ENCODE peak calls at places on chromosomes 3 and 15, in ten cellular contexts. T is transverse colon, H is A549, Y is endodermal cell, Q is GM10248, L is HCT116, G is fibroblast of pulmonary artery, Z is endothelial cell, S is cardiac fibroblast, R is AG04450. V is an unnamed sample.

GRCh38 chr15:84725001-84725491 is 9.1 kb upstream of the SEC11A start:
- DNase-seq in H (no peak), Z (no peak), G (peak; percentile 53), Y (no peak), L (no peak), T (no peak), S (peak; percentile 52), Q (peak; percentile 25), R (no peak), V (no peak)

GRCh38 chr3:168047190-168047795 is 48.4 kb downstream of the GOLIM4 start:
- DNase-seq in Y (no peak), Z (peak; percentile 12), G (peak; percentile 90), H (peak; percentile 74), Q (peak; percentile 57), T (no peak), R (peak; percentile 55), L (peak; percentile 79), S (peak; percentile 91), V (peak; percentile 52)

GRCh38 chr3:194251007-194251406 is 100.1 kb downstream of the CPN2 start:
- DNase-seq in T (no peak), R (no peak), Y (no peak), Z (no peak), L (no peak), H (no peak), S (no peak), G (no peak), Q (no peak), V (no peak)

GRCh38 chr3:13870902-13871301 is 9.0 kb downstream of the WNT7A start:
- DNase-seq in G (no peak), H (no peak), T (no peak), Z (no peak), R (no peak), S (no peak), Y (no peak), L (no peak), Q (no peak), V (no peak)

GRCh38 chr3:72289708-72290104 is 504.8 kb upstream of the PROK2 start:
- DNase-seq in Z (no peak), R (no peak), T (no peak), S (no peak), H (no peak), Q (no peak), L (no peak), G (no peak), Y (no peak), V (no peak)

GRCh38 chr3:51045006-51045405 is 340.1 kb upstream of the MANF start:
- DNase-seq in S (no peak), Q (no peak), R (no peak), T (no peak), L (no peak), Z (no peak), G (no peak), H (no peak), Y (no peak), V (no peak)

GRCh38 chr3:66762888-66763287 is 235.2 kb upstream of the KBTBD8 start:
- DNase-seq in R (no peak), H (no peak), S (no peak), L (no peak), T (no peak), G (peak; percentile 5), Y (no peak), Z (no peak), Q (no peak), V (no peak)

GRCh38 chr3:149501524-149501923 is 27.0 kb downstream of the TM4SF4 start:
- DNase-seq in T (no peak), H (no peak), G (peak; percentile 62), Q (no peak), Y (no peak), Z (no peak), R (peak; percentile 46), S (peak; percentile 85), L (no peak), V (no peak)

GRCh38 chr3:5339967-5340535 is 152.5 kb downstream of the EDEM1 start:
- DNase-seq in Z (no peak), R (no peak), Y (peak; percentile 65), L (no peak), G (no peak), H (no peak), T (peak; percentile 19), S (no peak), Q (no peak), V (no peak)

GRCh38 chr3:79490165-79491028 is 277.4 kb downstream of the ROBO1 start:
- DNase-seq in S (peak; percentile 71), G (peak; percentile 87), Z (no peak), Y (peak; percentile 44), T (peak; percentile 25), L (no peak), R (peak; percentile 20), Q (no peak), H (no peak), V (no peak)

GRCh38 chr15:52790941-52791751 is 1.0 kb upstream of the ONECUT1 start:
- DNase-seq in L (no peak), R (no peak), Z (peak; percentile 48), S (no peak), Y (peak; percentile 83), G (no peak), H (no peak), Q (peak; percentile 13), T (no peak), V (no peak)

GRCh38 chr3:33440578-33441321 is 545 bp upstream of the UBP1 start:
- DNase-seq in Z (peak; percentile 84), H (peak; percentile 100), Y (peak; percentile 99), S (peak; percentile 100), G (peak; percentile 100), L (peak; percentile 100), Q (peak; percentile 96), R (peak; percentile 100), T (no peak), V (peak; percentile 98)

GRCh38 chr3:55481067-55481917 is 5.8 kb downstream of the WNT5A start:
- DNase-seq in T (no peak), R (no peak), Q (no peak), L (no peak), Z (peak; percentile 36), Y (peak; percentile 69), H (no peak), S (peak; percentile 69), G (peak; percentile 53), V (no peak)
- TF ChIP-seq CTCF in T (no peak), R (no peak), Q (no peak), L (no peak), Z (no peak), Y (no peak), H (no peak), S (no peak), G (no peak), V (no peak)

GRCh38 chr15:45684533-45684932 is 49.7 kb downstream of the SQOR start:
- DNase-seq in S (no peak), G (no peak), Z (no peak), H (no peak), R (no peak), Q (no peak), T (no peak), L (no peak), Y (no peak), V (no peak)

GRCh38 chr15:45690581-45691260 is 55.9 kb downstream of the SQOR start:
- DNase-seq in Z (no peak), Y (no peak), T (no peak), H (no peak), Q (no peak), G (no peak), L (no peak), R (no peak), S (peak; percentile 31), V (no peak)

DNA sequence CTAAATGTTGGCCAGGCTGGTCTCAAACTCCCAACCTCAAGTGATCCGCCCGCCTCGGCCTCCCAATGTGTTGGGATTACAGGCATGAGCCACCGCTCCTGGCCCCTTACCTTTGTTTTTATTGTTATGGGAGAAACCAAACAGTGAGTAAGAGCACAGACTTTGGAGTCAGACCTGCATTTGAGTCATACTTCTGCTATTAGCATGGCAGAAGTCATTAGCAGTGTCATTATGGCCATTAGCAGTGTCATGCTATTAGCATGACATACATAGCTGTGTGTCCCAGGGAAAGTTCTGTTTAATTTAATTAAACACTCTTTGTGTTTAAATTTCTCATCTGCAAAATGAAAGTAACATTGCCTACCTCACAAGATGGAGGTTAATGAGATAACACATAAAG is 54.8 kb downstream of the SQOR start:
- DNase-seq in G (no peak), H (no peak), L (no peak), S (no peak), T (no peak), R (no peak), Q (no peak), Y (no peak), Z (no peak), V (no peak)
- TF ChIP-seq CTCF in G (no peak), H (no peak), L (no peak), S (no peak), T (no peak), R (no peak), Q (no peak), Y (no peak), Z (no peak), V (no peak)

GRCh38 chr3:183144403-183144802 is 18.1 kb downstream of the LAMP3 start:
- DNase-seq in H (no peak), G (no peak), R (no peak), T (no peak), L (no peak), Z (no peak), S (no peak), Y (no peak), Q (no peak), V (no peak)
- TF ChIP-seq CTCF in H (no peak), G (no peak), R (no peak), T (no peak), L (no peak), Z (no peak), S (no peak), Y (no peak), Q (no peak), V (no peak)

GRCh38 chr3:12577379-12577778 is 20.5 kb downstream of the MKRN2 start:
- DNase-seq in Z (no peak), L (no peak), Q (no peak), R (no peak), G (no peak), H (no peak), T (no peak), S (no peak), Y (no peak), V (no peak)

GRCh38 chr3:12579456-12579855 is 22.6 kb downstream of the MKRN2 start:
- DNase-seq in Q (no peak), S (no peak), G (no peak), H (no peak), Z (no peak), L (no peak), Y (no peak), T (no peak), R (no peak), V (no peak)

GRCh38 chr3:12582730-12583129 is 25.8 kb downstream of the MKRN2 start:
- DNase-seq in H (no peak), L (no peak), Z (no peak), G (no peak), Q (no peak), Y (no peak), T (no peak), R (no peak), S (no peak), V (no peak)

GRCh38 chr3:12579919-12580318 is 23.0 kb downstream of the MKRN2 start:
- DNase-seq in Y (no peak), H (no peak), L (no peak), R (no peak), G (peak; percentile 58), T (no peak), Z (no peak), S (peak; percentile 57), Q (no peak), V (no peak)

DNA sequence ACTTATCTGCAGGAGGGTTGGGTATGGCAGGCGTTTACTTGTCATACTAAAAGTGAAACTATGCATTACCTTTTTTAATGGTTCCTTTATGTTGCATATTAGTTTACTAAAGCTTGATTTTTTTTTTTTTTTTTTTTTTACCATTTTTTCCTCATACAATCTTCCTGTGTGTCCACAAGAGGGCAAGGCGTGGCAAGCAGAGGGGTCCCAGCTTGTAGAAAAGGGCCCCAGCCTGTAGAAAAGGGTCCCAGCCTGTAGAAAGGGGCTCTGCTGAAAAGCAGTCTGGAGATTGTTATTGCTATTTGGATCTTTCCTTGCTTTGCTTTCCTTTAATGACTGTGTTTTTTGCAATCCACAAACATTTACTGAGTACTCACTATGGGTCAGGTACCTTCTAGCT is 21.9 kb downstream of the MKRN2 start:
- DNase-seq in G (no peak), R (no peak), T (no peak), L (no peak), Y (no peak), S (no peak), Z (no peak), H (no peak), Q (no peak), V (no peak)
- TF ChIP-seq CTCF in G (peak; percentile 25), R (peak; percentile 29), T (no peak), L (peak; percentile 40), Y (peak; percentile 59), S (peak; percentile 25), Z (no peak), H (peak; percentile 5), Q (no peak), V (no peak)